ENCODE peak calls at places on chromosomes 2 and 18, in five cellular contexts. X is pancreas, H is thyroid gland, R is ascending aorta, V is Peyer's patch. Q is an unnamed sample. For H3K4me1, the result is how much of the 10 kb centered on the place peaks cover.

GRCh38 chr2:52805901-52806410 is 961.6 kb upstream of the CHAC2 start:
- DNase-seq in X (no peak), H (no peak), R (no peak), V (no peak), Q (no peak)

GRCh38 chr2:136611451-136611850 is 153.9 kb upstream of the THSD7B start:
- DNase-seq in X (no peak), H (no peak), R (no peak), V (no peak), Q (no peak)

GRCh38 chr2:238872026-238872425 is 24.1 kb downstream of the TWIST2 start:
- DNase-seq in X (peak), H (no peak), R (no peak), V (peak), Q (no peak)

GRCh38 chr18:25862881-25863600 is 227.4 kb downstream of the SS18 start:
- DNase-seq in X (no peak), H (no peak), R (no peak), V (no peak), Q (no peak)

GRCh38 chr2:23020659-23021058 is 364.3 kb upstream of the KLHL29 start:
- DNase-seq in X (no peak), H (no peak), R (no peak), V (peak), Q (no peak)

GRCh38 chr18:58901783-58902182 is 37.1 kb downstream of the ZNF532 start:
- DNase-seq in X (no peak), H (no peak), R (no peak), V (peak), Q (no peak)

GRCh38 chr2:202032841-202033316 is 776 bp upstream of the FZD7 start:
- DNase-seq in X (peak), H (peak), R (no peak), V (peak), Q (peak)

GRCh38 chr2:62382757-62383156 is 123.2 kb downstream of the TMEM17 start:
- DNase-seq in X (no peak), H (peak), R (no peak), V (no peak), Q (no peak)

GRCh38 chr2:29443627-29444026 is 328.4 kb downstream of the CLIP4 start:
- DNase-seq in X (no peak), H (peak), R (no peak), V (no peak), Q (peak)

GRCh38 chr2:68734176-68734575 is 435 bp upstream of the ARHGAP25 start:
- DNase-seq in X (no peak), H (no peak), R (no peak), V (no peak), Q (no peak)

GRCh38 chr2:68734688-68735525 is at the start of gene ARHGAP25:
- DNase-seq in X (no peak), H (no peak), R (no peak), V (peak), Q (no peak)

GRCh38 chr2:68732533-68732932 is 2.1 kb upstream of the ARHGAP25 start:
- DNase-seq in X (no peak), H (no peak), R (no peak), V (no peak), Q (no peak)

GRCh38 chr2:68732036-68732435 is 2.6 kb upstream of the ARHGAP25 start:
- DNase-seq in X (no peak), H (no peak), R (no peak), V (no peak), Q (no peak)

GRCh38 chr2:68733365-68733764 is 1.2 kb upstream of the ARHGAP25 start:
- DNase-seq in X (no peak), H (no peak), R (no peak), V (no peak), Q (no peak)
- H3K4me1 ChIP-seq in X (under half), H (under half), R (under half), V (under half), Q (under half)

GRCh38 chr2:195574305-195574704 is 82.7 kb upstream of the SLC39A10 start:
- DNase-seq in X (no peak), H (no peak), R (no peak), V (no peak), Q (no peak)

GRCh38 chr2:195572894-195573293 is 84.1 kb upstream of the SLC39A10 start:
- DNase-seq in X (no peak), H (no peak), R (no peak), V (no peak), Q (no peak)

GRCh38 chr2:195573314-195573713 is 83.7 kb upstream of the SLC39A10 start:
- DNase-seq in X (no peak), H (no peak), R (no peak), V (no peak), Q (no peak)

GRCh38 chr2:195575021-195575420 is 82.0 kb upstream of the SLC39A10 start:
- DNase-seq in X (no peak), H (no peak), R (no peak), V (no peak), Q (no peak)

GRCh38 chr2:195575879-195576391 is 81.1 kb upstream of the SLC39A10 start:
- DNase-seq in X (no peak), H (no peak), R (no peak), V (peak), Q (no peak)
- TF ChIP-seq CTCF in X (no peak), H (peak), R (no peak), V (no peak), Q (peak)

DNA sequence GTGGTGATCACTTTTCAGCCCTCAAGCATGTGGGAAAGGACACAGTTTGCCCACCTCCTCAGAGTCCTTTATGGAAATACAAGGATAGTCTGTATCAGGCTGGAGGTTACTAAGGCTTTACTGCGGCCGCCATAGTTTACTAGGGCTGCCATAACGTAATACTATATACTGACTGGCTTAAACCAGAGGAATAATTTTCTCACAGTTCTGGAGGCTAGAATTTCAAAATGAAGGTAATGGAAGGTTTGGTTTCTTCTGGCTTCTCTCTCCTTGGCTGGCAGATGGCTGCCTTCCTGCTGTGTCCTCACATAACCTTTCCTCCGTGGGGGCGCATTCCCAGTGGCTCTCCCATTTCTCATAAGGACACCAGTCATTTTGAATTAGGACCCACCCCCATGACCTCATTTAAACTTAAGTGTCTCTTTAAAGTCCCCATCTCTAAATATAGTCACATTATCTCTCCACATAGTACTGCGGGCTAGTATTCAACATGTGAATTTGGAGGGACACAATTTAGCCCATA is 12.5 kb upstream of the ATIC start:
- DNase-seq in X (no peak), H (no peak), R (no peak), V (no peak), Q (no peak)
- H3K4me3 ChIP-seq in X (no peak), H (no peak), R (no peak), V (no peak), Q (no peak)

GRCh38 chr18:48544116-48544515 is 5.3 kb downstream of the CTIF start:
- DNase-seq in X (no peak), H (no peak), R (no peak), V (no peak), Q (no peak)
- H3K4me1 ChIP-seq in X (under half), H (under half), R (under half), V (under half), Q (under half)

GRCh38 chr18:34158881-34159690 is 65.6 kb downstream of the NOL4 start:
- DNase-seq in X (peak), H (peak), R (no peak), V (no peak), Q (peak)
- TF ChIP-seq CTCF in X (no peak), H (peak), R (peak), V (no peak), Q (peak)

DNA sequence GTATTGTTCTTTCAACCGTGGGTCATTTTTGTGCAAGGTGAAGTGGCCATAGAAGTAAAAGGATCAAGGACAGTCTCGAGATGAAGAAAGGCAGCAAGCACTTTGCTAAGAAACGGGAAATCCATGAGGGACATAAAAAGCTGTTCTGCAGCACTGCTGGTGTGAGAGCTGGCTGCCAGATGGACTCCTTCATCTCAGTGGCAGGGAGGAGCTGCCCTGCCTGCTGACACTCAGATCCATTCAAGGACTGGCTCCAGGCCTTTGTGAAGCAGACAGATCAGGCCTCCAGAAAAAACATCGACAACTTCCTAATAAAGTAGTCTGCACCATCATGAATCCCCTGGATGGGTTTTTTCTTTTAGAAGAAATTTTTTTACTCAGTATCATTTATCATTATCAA is 29.5 kb downstream of the RMC1 start:
- DNase-seq in X (no peak), H (no peak), R (no peak), V (no peak), Q (no peak)
- H3K4me3 ChIP-seq in X (no peak), H (no peak), R (no peak), V (no peak), Q (no peak)

GRCh38 chr2:42958036-42958370 is 165.6 kb upstream of the HAAO start:
- DNase-seq in X (no peak), H (no peak), R (no peak), V (no peak), Q (no peak)
- H3K4me1 ChIP-seq in X (under half), H (half or more), R (half or more), V (under half), Q (under half)

GRCh38 chr2:19369341-19369955 is 11.0 kb upstream of the OSR1 start:
- DNase-seq in X (no peak), H (no peak), R (no peak), V (no peak), Q (no peak)
- TF ChIP-seq CTCF in X (no peak), H (no peak), R (peak), V (no peak), Q (no peak)

DNA sequence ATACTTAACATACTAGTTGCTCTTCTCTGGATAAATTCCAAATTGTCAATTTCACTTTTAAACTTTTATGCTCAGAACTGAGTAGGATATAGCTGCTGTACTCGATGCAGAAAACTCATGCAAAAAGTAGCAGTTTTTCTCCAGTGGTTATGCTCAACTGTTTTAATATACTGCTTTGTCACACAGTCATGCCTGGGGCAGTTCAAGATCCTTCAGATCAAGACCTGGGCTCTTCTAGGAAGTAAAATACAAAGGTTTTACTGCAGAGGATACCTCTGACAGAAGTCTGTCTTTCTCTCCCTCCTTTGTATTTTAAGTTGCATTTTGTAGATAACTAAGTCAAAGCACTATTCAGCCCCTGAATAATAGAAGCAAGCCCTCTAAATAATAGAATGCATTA is 183.4 kb upstream of the TRIB2 start:
- DNase-seq in X (no peak), H (no peak), R (no peak), V (no peak), Q (no peak)
- H3K4me3 ChIP-seq in X (no peak), H (no peak), R (no peak), V (no peak), Q (no peak)

Q was measured in BE2C.